ENCODE peak calls at places on chromosomes 1 and 21, in eight cellular contexts. L, X, W, F, U, Z, P and T are unnamed samples.

GRCh38 chr1:143735764-143736461 is 235.9 kb downstream of the FAM72C start:
- DNase-seq in L (peak), W (no peak), F (peak), Z (peak), U (no peak), X (no peak), P (no peak), T (no peak)

GRCh38 chr1:17258116-17258757 is 9.3 kb downstream of the PADI3 start:
- DNase-seq in Z (no peak), L (peak), W (no peak), X (no peak), F (no peak), P (no peak), U (no peak), T (no peak)

GRCh38 chr1:77273891-77274290 is 7.9 kb upstream of the AK5 start:
- DNase-seq in W (no peak), L (no peak), P (no peak), U (no peak), F (peak), Z (no peak), X (no peak), T (no peak)

GRCh38 chr1:95039360-95040031 is 33.3 kb downstream of the ALG14 start:
- DNase-seq in F (no peak), P (no peak), X (no peak), W (no peak), L (no peak), Z (no peak), U (no peak), T (no peak)

GRCh38 chr21:35149698-35150097 is 100.6 kb upstream of the RUNX1 start:
- DNase-seq in X (no peak), P (no peak), Z (no peak), F (no peak), L (no peak), U (no peak), W (no peak), T (no peak)

GRCh38 chr1:60866884-60867648 is 215.3 kb upstream of the NFIA start:
- DNase-seq in X (no peak), Z (no peak), U (no peak), W (no peak), F (peak), P (no peak), L (peak), T (no peak)

GRCh38 chr1:201466492-201466891 is 2.5 kb downstream of the PHLDA3 start:
- DNase-seq in U (no peak), Z (no peak), X (no peak), F (peak), W (no peak), L (no peak), P (no peak), T (no peak)

GRCh38 chr1:78274814-78275213 is 216.0 kb upstream of the PTGFR start:
- DNase-seq in X (no peak), U (peak), Z (no peak), W (no peak), P (no peak), L (no peak), F (peak), T (no peak)

GRCh38 chr1:202806845-202807366 is 1.3 kb downstream of the KDM5B start:
- DNase-seq in U (no peak), L (peak), W (no peak), P (peak), F (no peak), X (no peak), Z (peak), T (peak)

GRCh38 chr1:227759345-227760300 is 24.4 kb downstream of the SNAP47 start:
- DNase-seq in L (no peak), W (no peak), F (peak), U (peak), P (no peak), X (no peak), Z (no peak), T (peak)

GRCh38 chr1:20143318-20143717 is 4.2 kb downstream of the PLA2G2F start:
- DNase-seq in X (no peak), F (no peak), Z (no peak), U (no peak), W (no peak), P (no peak), L (no peak), T (no peak)

GRCh38 chr1:1929639-1930545 is 10.8 kb upstream of the TMEM52 start:
- DNase-seq in P (no peak), W (no peak), F (no peak), L (no peak), U (no peak), Z (no peak), X (no peak), T (peak)

GRCh38 chr1:152525080-152525641 is 10.9 kb downstream of the CRCT1 start:
- DNase-seq in Z (no peak), L (no peak), X (no peak), W (no peak), U (no peak), P (no peak), F (no peak), T (no peak)

GRCh38 chr1:156106624-156107488 is 7.7 kb upstream of the LMNA start:
- DNase-seq in P (no peak), L (peak), F (peak), U (no peak), W (no peak), X (no peak), Z (peak), T (peak)

GRCh38 chr1:87149166-87150065 is 179.3 kb upstream of the LMO4 start:
- DNase-seq in U (no peak), P (peak), F (peak), X (no peak), Z (peak), W (no peak), L (peak), T (no peak)

GRCh38 chr1:91885331-91885715 is 628 bp downstream of the TGFBR3 start:
- DNase-seq in F (no peak), L (peak), U (no peak), Z (peak), X (no peak), P (no peak), W (peak), T (peak)

GRCh38 chr1:72000809-72001208 is 281.5 kb downstream of the NEGR1 start:
- DNase-seq in Z (peak), F (peak), P (no peak), W (no peak), L (peak), U (no peak), X (no peak), T (no peak)

GRCh38 chr1:2258996-2259395 is 30.9 kb downstream of the SKI start:
- DNase-seq in W (peak), U (no peak), Z (no peak), F (no peak), P (no peak), L (no peak), X (no peak), T (peak)

GRCh38 chr1:78297828-78298227 is 192.9 kb upstream of the PTGFR start:
- DNase-seq in X (no peak), L (no peak), Z (no peak), F (no peak), W (no peak), P (no peak), U (no peak), T (no peak)

GRCh38 chr1:198174297-198174696 is 17.5 kb downstream of the NEK7 start:
- DNase-seq in U (no peak), L (no peak), Z (no peak), W (no peak), F (no peak), P (no peak), X (no peak), T (no peak)

GRCh38 chr1:175000697-175001187 is 995 bp downstream of the CACYBP start:
- DNase-seq in Z (no peak), W (no peak), P (no peak), L (peak), F (no peak), U (no peak), X (no peak), T (no peak)